ENCODE peak calls at places on chromosomes 13 and 19, in four cellular contexts. U is lower leg skin, K is right lobe of liver, E is tibial nerve. Q is an unnamed sample.

GRCh38 chr13:46655727-46656180 is 102.8 kb downstream of the LRCH1 start:
- DNase-seq in U (no peak), K (no peak), E (no peak), Q (no peak)

GRCh38 chr19:31285744-31286143 is 63.5 kb downstream of the TSHZ3 start:
- DNase-seq in U (no peak), K (no peak), E (no peak), Q (no peak)

GRCh38 chr19:38073806-38074685 is 150.0 kb downstream of the DPF1 start:
- DNase-seq in U (no peak), K (peak), E (no peak), Q (no peak)

GRCh38 chr19:55304279-55304978 is 20.6 kb downstream of the BRSK1 start:
- DNase-seq in U (no peak), K (no peak), E (peak), Q (no peak)

GRCh38 chr13:33379597-33379996 is 94.0 kb upstream of the STARD13 start:
- DNase-seq in U (no peak), K (no peak), E (no peak), Q (no peak)

GRCh38 chr19:41957838-41958366 is 1.2 kb downstream of the RABAC1 start:
- DNase-seq in U (no peak), K (peak), E (peak), Q (peak)

GRCh38 chr13:67080351-67080750 is 149.8 kb downstream of the PCDH9 start:
- DNase-seq in U (no peak), K (no peak), E (no peak), Q (no peak)

GRCh38 chr19:10519421-10519820 is 2.2 kb upstream of the S1PR5 start:
- DNase-seq in U (no peak), K (no peak), E (no peak), Q (no peak)

GRCh38 chr19:30780032-30780431 is 407.8 kb downstream of the ZNF536 start:
- DNase-seq in U (no peak), K (no peak), E (no peak), Q (no peak)

GRCh38 chr19:33436360-33437345 is 63.1 kb downstream of the CEBPG start:
- DNase-seq in U (no peak), K (peak), E (no peak), Q (no peak)

GRCh38 chr13:112451512-112452379 is 75.6 kb downstream of the SPACA7 start:
- DNase-seq in U (peak), K (peak), E (no peak), Q (no peak)

GRCh38 chr13:21733475-21734311 is 62.8 kb downstream of the FGF9 start:
- DNase-seq in U (no peak), K (no peak), E (no peak), Q (no peak)

GRCh38 chr19:7729211-7729610 is 2.7 kb downstream of the CLEC4G start:
- DNase-seq in U (no peak), K (peak), E (no peak), Q (no peak)

GRCh38 chr13:48400820-48401219 is 12.1 kb downstream of the LPAR6 start:
- DNase-seq in U (no peak), K (no peak), E (no peak), Q (no peak)

GRCh38 chr13:83220241-83220640 is 662.0 kb downstream of the SLITRK1 start:
- DNase-seq in U (no peak), K (no peak), E (no peak), Q (no peak)

GRCh38 chr19:35715981-35716734 is 1.6 kb upstream of the KMT2B start:
- DNase-seq in U (peak), K (peak), E (no peak), Q (peak)

GRCh38 chr19:4471400-4472173 is 510 bp upstream of the HDGFL2 start:
- DNase-seq in U (peak), K (peak), E (peak), Q (peak)
- H3K4me3 ChIP-seq in U (peak), K (peak), E (peak), Q (peak)

GRCh38 chr13:44917589-44918322 is 71.5 kb downstream of the NUFIP1 start:
- DNase-seq in U (peak), K (peak), E (peak), Q (peak)
- TF ChIP-seq POLR2A in U (no peak), K (no peak), E (peak), Q (peak)

GRCh38 chr13:99371956-99372355 is 64.8 kb upstream of the GPR183 start:
- DNase-seq in U (peak), K (no peak), E (no peak), Q (no peak)
- H3K4me3 ChIP-seq in U (no peak), K (no peak), E (no peak), Q (no peak)

GRCh38 chr19:50399368-50399745 is 15.2 kb downstream of the POLD1 start:
- DNase-seq in U (no peak), K (no peak), E (no peak), Q (no peak)

GRCh38 chr19:50406156-50406820 is 12.4 kb upstream of the SPIB start:
- DNase-seq in U (no peak), K (no peak), E (no peak), Q (no peak)

GRCh38 chr19:50398675-50399367 is 14.7 kb downstream of the POLD1 start:
- DNase-seq in U (no peak), K (no peak), E (no peak), Q (no peak)

GRCh38 chr19:50401505-50402450 is 17.0 kb upstream of the SPIB start:
- DNase-seq in U (no peak), K (no peak), E (no peak), Q (no peak)

DNA sequence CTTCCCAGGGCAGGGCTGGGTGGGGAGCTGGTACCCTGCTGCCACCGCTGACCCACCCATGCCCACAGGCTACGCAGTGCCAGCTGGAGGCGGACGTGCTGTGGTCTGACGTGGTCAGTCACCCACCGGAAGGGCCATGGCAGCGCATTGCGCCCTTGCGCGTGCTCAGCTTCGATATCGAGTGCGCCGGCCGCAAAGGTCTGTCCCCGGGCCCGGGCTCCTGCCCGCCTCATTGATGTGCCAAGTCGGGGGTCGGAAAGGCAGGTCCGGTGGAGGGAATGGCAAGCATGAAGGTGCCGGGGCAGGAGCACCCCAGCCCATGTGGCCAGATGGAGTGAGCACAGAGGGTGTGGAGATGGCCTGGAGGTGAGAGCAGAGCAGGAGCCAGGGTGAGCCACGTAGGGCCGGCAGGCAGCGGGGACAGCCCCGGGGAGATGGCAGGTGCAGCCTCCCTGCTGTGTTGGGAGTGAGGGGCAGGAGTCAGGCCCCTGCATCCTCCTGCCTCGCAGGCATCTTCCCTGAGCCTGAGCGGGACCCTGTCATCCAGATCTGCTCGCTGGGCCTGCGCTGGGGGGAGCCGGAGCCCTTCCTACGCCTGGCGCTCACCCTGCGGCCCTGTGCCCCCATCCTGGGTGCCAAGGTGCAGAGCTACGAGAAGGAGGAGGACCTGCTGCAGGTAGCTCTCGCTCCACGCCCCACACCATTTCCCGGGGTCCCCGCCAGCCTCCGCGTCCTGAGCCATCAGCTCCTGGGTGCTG is 16.0 kb upstream of the SPIB start:
- DNase-seq in U (no peak), K (no peak), E (no peak), Q (no peak)
- TF ChIP-seq POLR2A in U (no peak), K (no peak), E (no peak), Q (no peak)

GRCh38 chr19:49335784-49336481 is 727 bp downstream of the CD37 start:
- DNase-seq in U (peak), K (no peak), E (no peak), Q (no peak)
- H3K4me3 ChIP-seq in U (peak), K (peak), E (no peak), Q (no peak)

GRCh38 chr13:95556981-95557380 is 4.5 kb downstream of the CLDN10 start:
- DNase-seq in U (no peak), K (no peak), E (no peak), Q (no peak)

GRCh38 chr13:95553614-95554385 is 1.3 kb downstream of the CLDN10 start:
- DNase-seq in U (no peak), K (no peak), E (no peak), Q (no peak)

GRCh38 chr13:95553271-95553588 is 710 bp downstream of the CLDN10 start:
- DNase-seq in U (no peak), K (no peak), E (no peak), Q (no peak)

GRCh38 chr13:95552208-95552538 is 347 bp upstream of the CLDN10 start:
- DNase-seq in U (no peak), K (no peak), E (no peak), Q (no peak)

DNA sequence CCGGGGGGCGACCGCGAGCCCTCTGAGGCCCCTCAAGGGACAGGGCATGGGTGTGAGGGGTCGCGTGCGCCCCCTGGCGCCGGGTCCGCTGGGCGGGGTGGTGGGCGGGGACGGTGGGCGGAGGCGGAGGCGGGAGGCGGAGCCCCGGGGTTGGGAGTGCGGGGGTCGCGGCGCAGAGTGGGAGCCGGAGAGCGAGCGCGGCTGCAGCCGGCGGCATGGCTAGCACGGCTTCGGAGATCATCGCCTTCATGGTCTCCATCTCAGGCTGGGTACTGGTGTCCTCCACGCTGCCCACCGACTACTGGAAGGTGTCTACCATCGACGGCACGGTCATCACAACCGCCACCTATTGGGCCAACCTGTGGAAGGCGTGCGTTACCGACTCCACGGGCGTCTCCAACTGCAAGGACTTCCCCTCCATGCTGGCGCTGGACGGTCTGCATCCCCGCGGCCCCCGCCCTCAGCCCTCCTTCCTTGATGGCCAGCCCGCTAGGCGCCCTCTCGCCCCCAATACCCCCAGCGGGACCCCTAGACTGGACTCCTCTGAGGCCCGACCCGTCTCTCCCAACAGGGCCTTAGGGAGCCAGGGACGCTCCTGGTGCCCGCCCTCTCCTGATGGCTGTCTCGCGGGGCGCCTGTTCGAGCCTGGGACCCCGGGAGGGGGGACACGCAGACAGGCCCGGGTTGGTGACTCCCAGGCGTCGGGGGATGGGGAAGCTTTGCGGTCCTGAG is at the start of gene CLDN10:
- DNase-seq in U (no peak), K (no peak), E (no peak), Q (no peak)
- TF ChIP-seq POLR2A in U (no peak), K (no peak), E (no peak), Q (no peak)